ENCODE peak calls at places on chromosomes 6 and 20, in six cellular contexts. B, C, I, R, A and H are unnamed samples.

GRCh38 chr20:63889241-63890200 is 5.4 kb upstream of the DNAJC5 start:
- DNase-seq in B (no peak), C (no peak), I (no peak), R (no peak), A (no peak), H (no peak)

GRCh38 chr6:67881706-67882065 is 753.4 kb upstream of the ADGRB3 start:
- DNase-seq in B (no peak), C (no peak), I (no peak), R (no peak), A (no peak), H (no peak)

GRCh38 chr6:13248053-13248452 is 80.3 kb downstream of the TBC1D7 start:
- DNase-seq in B (no peak), C (peak; percentile 81), I (no peak), R (peak; percentile 34), A (peak; percentile 32), H (no peak)

GRCh38 chr20:37152284-37152683 is 26.8 kb upstream of the RPN2 start:
- DNase-seq in B (no peak), C (no peak), I (no peak), R (no peak), A (no peak), H (no peak)

GRCh38 chr20:16098890-16099639 is 474.2 kb downstream of the KIF16B start:
- DNase-seq in B (no peak), C (no peak), I (no peak), R (no peak), A (no peak), H (no peak)

GRCh38 chr6:15444881-15445280 is 199.0 kb downstream of the JARID2 start:
- DNase-seq in B (no peak), C (no peak), I (no peak), R (no peak), A (no peak), H (peak; percentile 36)

GRCh38 chr6:168035661-168036616 is 38.5 kb downstream of the KIF25 start:
- DNase-seq in B (peak; percentile 14), C (peak; percentile 78), I (peak; percentile 61), R (no peak), A (peak; percentile 63), H (peak; percentile 47)

GRCh38 chr6:152496731-152497130 is 140.4 kb downstream of the SYNE1 start:
- DNase-seq in B (no peak), C (no peak), I (no peak), R (no peak), A (no peak), H (no peak)

GRCh38 chr6:43891072-43891870 is 121.3 kb downstream of the VEGFA start:
- DNase-seq in B (no peak), C (no peak), I (no peak), R (no peak), A (no peak), H (no peak)

GRCh38 chr6:2245954-2246863 is 804 bp upstream of the GMDS start:
- DNase-seq in B (peak; percentile 44), C (peak; percentile 48), I (peak; percentile 94), R (no peak), A (peak; percentile 48), H (peak; percentile 87)

GRCh38 chr20:32638848-32639247 is 34.9 kb downstream of the C20orf203 start:
- DNase-seq in B (no peak), C (peak; percentile 22), I (no peak), R (no peak), A (peak; percentile 25), H (no peak)

GRCh38 chr6:149236584-149236983 is 80.9 kb upstream of the TAB2 start:
- DNase-seq in B (no peak), C (peak; percentile 87), I (no peak), R (no peak), A (peak; percentile 84), H (no peak)

GRCh38 chr6:87373377-87373776 is 28.8 kb downstream of the C6orf163 start:
- DNase-seq in B (no peak), C (no peak), I (no peak), R (no peak), A (no peak), H (no peak)

GRCh38 chr6:3337521-3338350 is 79.0 kb downstream of the PSMG4 start:
- DNase-seq in B (no peak), C (peak; percentile 42), I (no peak), R (no peak), A (no peak), H (peak; percentile 20)

GRCh38 chr20:46485431-46485830 is 27.9 kb downstream of the ZNF334 start:
- DNase-seq in B (no peak), C (no peak), I (no peak), R (no peak), A (no peak), H (no peak)

DNA sequence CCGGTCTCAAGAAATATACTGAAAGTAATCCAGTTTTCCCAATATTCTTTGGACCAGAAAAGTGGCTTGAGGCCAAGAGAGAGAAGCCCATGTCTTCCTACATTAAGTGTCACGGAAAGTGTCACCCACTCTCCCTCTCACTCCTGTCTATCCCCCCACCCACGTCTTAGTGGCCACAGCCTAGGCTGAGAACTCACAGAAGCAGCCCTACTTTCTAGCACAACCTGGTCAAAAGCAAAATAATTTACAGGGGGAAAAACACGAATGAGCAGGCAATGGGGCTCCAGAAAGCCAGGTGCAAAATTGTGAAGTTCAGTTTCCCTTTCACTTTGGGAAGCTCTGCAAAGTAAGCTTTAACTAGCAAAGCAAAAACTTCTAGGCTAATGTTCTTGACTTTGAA is 118.0 kb downstream of the OPRM1 start:
- DNase-seq in B (no peak), C (no peak), I (no peak), R (no peak), A (no peak), H (no peak)
- TF ChIP-seq CTCF in B (no peak), C (no peak), I (no peak), R (no peak), A (no peak), H (no peak)

GRCh38 chr6:159527351-159527750 is 165.7 kb downstream of the SOD2 start:
- DNase-seq in B (no peak), C (no peak), I (no peak), R (no peak), A (no peak), H (no peak)

GRCh38 chr6:159521962-159522361 is 171.1 kb downstream of the SOD2 start:
- DNase-seq in B (no peak), C (no peak), I (no peak), R (no peak), A (no peak), H (no peak)

GRCh38 chr6:159525445-159526031 is 167.5 kb downstream of the SOD2 start:
- DNase-seq in B (no peak), C (no peak), I (no peak), R (no peak), A (no peak), H (no peak)

GRCh38 chr6:159520002-159520401 is 173.0 kb downstream of the SOD2 start:
- DNase-seq in B (no peak), C (no peak), I (no peak), R (no peak), A (no peak), H (no peak)

GRCh38 chr6:159522877-159523547 is 170.0 kb downstream of the SOD2 start:
- DNase-seq in B (no peak), C (no peak), I (no peak), R (no peak), A (no peak), H (no peak)
- TF ChIP-seq CTCF in B (no peak), C (no peak), I (no peak), R (no peak), A (no peak), H (no peak)

GRCh38 chr6:34871853-34872252 is 16.0 kb downstream of the TAF11 start:
- DNase-seq in B (no peak), C (no peak), I (no peak), R (no peak), A (no peak), H (no peak)

GRCh38 chr6:34865107-34865506 is 22.7 kb downstream of the TAF11 start:
- DNase-seq in B (no peak), C (no peak), I (no peak), R (no peak), A (peak; percentile 16), H (no peak)

GRCh38 chr6:34866509-34866908 is 21.3 kb downstream of the TAF11 start:
- DNase-seq in B (no peak), C (no peak), I (no peak), R (no peak), A (no peak), H (no peak)

GRCh38 chr6:34864007-34864406 is 23.8 kb downstream of the TAF11 start:
- DNase-seq in B (no peak), C (no peak), I (no peak), R (no peak), A (no peak), H (no peak)

DNA sequence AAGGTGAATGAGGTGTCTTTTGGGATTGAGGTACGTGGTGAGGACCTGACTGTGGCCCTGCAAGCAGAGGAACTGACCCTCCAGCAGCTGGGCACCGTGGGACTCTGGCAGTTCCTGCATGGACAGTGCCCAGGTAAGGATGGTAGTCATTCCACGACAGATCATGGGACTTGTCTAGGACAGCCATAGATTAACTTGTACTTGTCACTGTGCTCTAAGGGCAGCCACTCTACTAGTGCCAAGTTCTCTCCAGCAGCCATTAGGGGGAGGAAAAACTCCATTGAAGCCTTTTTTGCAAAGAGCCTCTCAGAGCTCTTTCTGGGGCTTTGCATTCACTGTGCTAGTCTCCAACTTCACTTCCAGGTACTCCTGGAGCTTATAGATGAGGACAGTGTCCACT is 20.4 kb downstream of the TAF11 start:
- DNase-seq in B (no peak), C (no peak), I (no peak), R (no peak), A (no peak), H (no peak)
- TF ChIP-seq CTCF in B (no peak), C (no peak), I (no peak), R (no peak), A (peak; percentile 10), H (no peak)

GRCh38 chr6:17593246-17593645 is 6.9 kb upstream of the FAM8A1 start:
- DNase-seq in B (no peak), C (no peak), I (no peak), R (no peak), A (no peak), H (no peak)

GRCh38 chr6:17585766-17586502 is 14.2 kb upstream of the FAM8A1 start:
- DNase-seq in B (no peak), C (no peak), I (peak; percentile 61), R (no peak), A (no peak), H (peak; percentile 58)

GRCh38 chr6:17588011-17588410 is 12.1 kb upstream of the FAM8A1 start:
- DNase-seq in B (no peak), C (no peak), I (peak; percentile 59), R (no peak), A (no peak), H (no peak)

GRCh38 chr6:17591292-17591691 is 8.8 kb upstream of the FAM8A1 start:
- DNase-seq in B (no peak), C (no peak), I (no peak), R (no peak), A (no peak), H (no peak)

DNA sequence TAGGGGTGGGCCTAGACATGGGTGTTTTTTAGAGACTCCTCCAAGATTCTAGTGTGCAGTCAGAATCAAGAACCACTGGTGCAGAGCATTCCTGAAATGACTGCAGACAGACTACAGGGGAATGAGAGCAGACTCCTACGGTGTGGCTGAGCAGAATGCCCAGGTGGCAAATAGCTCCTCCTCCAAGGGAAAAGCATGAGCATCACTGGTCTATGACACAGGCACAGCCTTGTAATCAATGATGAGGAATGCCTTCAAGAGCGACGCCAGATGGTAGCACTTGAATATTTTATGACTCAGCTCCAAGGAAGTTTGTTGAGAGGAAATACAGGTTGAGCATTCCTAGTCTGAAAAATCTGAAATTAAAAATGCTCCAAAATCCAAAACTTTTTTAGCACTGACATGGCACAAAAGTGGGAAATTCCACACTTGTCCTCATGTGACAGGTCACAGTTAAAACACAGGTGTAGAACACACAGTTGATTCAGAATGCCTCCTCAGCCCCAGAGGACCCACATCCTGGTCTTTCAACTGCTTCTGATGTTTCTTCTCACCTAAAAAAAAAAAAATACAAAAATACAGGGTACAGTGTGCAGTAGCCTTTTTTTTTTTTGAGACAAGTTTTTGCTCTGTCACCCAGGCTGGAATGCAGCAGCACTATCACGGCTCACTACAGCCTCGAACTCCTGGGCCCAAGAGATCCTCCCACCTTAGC is 10.5 kb upstream of the FAM8A1 start:
- DNase-seq in B (no peak), C (peak; percentile 96), I (peak; percentile 80), R (no peak), A (peak; percentile 70), H (peak; percentile 59)
- TF ChIP-seq CTCF in B (no peak), C (no peak), I (no peak), R (no peak), A (no peak), H (no peak)